ENCODE peak calls at places on chromosomes 3 and 15, in nine cellular contexts. A is right cardiac atrium; W is body of pancreas; L is CD8-positive, alpha-beta memory T cell; T is kidney; R is adrenal gland; Q is esophagus muscularis mucosa; V is CD4-positive, CD25-positive, alpha-beta regulatory T cell; M is heart left ventricle. K is an unnamed sample.

GRCh38 chr3:69671082-69671952 is 67.9 kb upstream of the MITF start:
- DNase-seq in V (no peak), Q (no peak), M (peak; percentile 29), L (no peak), W (no peak), T (no peak), A (peak; percentile 38), R (no peak), K (no peak)

GRCh38 chr3:41768363-41768762 is 193.5 kb downstream of the ULK4 start:
- DNase-seq in M (no peak), Q (no peak), V (no peak), L (no peak), A (no peak), R (no peak), W (no peak), T (no peak), K (no peak)

GRCh38 chr15:90664650-90665287 is 52.4 kb upstream of the BLM start:
- DNase-seq in Q (no peak), L (no peak), A (peak; percentile 82), R (peak; percentile 52), M (peak; percentile 73), T (peak; percentile 86), W (peak; percentile 44), V (no peak), K (no peak)

GRCh38 chr3:81497565-81497964 is 263.9 kb downstream of the GBE1 start:
- DNase-seq in V (no peak), R (no peak), Q (no peak), W (no peak), A (no peak), T (no peak), M (no peak), L (no peak), K (no peak)

GRCh38 chr15:47577476-47577875 is 139.8 kb upstream of the SEMA6D start:
- DNase-seq in Q (no peak), W (no peak), R (no peak), V (no peak), A (peak; percentile 20), L (no peak), M (no peak), T (no peak), K (no peak)

GRCh38 chr3:59496250-59496649 is 446.4 kb upstream of the CFAP20DC start:
- DNase-seq in A (no peak), T (no peak), V (no peak), M (no peak), W (no peak), L (no peak), R (no peak), Q (no peak), K (no peak)

GRCh38 chr15:43939070-43939469 is 112.3 kb downstream of the WDR76 start:
- DNase-seq in A (no peak), V (no peak), M (no peak), W (no peak), L (no peak), T (no peak), Q (peak; percentile 47), R (no peak), K (no peak)

GRCh38 chr3:9732753-9733115 is 1.2 kb downstream of the BRPF1 start:
- DNase-seq in R (no peak), V (no peak), M (no peak), L (no peak), Q (no peak), W (peak; percentile 20), A (no peak), T (no peak), K (no peak)

GRCh38 chr15:60970246-60971170 is 258.6 kb downstream of the RORA start:
- DNase-seq in A (no peak), T (no peak), V (no peak), W (no peak), M (no peak), Q (peak; percentile 89), L (no peak), R (no peak), K (no peak)

GRCh38 chr3:71893120-71893519 is 108.2 kb upstream of the PROK2 start:
- DNase-seq in Q (no peak), V (no peak), W (peak; percentile 15), L (no peak), A (no peak), R (no peak), T (no peak), M (no peak), K (no peak)

GRCh38 chr15:78536134-78536533 is 4.1 kb upstream of the PSMA4 start:
- DNase-seq in L (no peak), M (no peak), Q (no peak), W (no peak), V (no peak), R (no peak), T (no peak), A (no peak), K (no peak)

GRCh38 chr15:57479005-57479404 is 102.7 kb downstream of the CGNL1 start:
- DNase-seq in W (peak; percentile 52), T (no peak), L (no peak), M (no peak), V (no peak), R (no peak), Q (no peak), A (no peak), K (no peak)

GRCh38 chr3:113194747-113195400 is 16.5 kb upstream of the BOC start:
- DNase-seq in T (no peak), L (no peak), M (no peak), A (no peak), V (no peak), R (no peak), Q (no peak), W (no peak), K (no peak)

GRCh38 chr3:178597388-178597787 is 61.2 kb downstream of the KCNMB2 start:
- DNase-seq in L (no peak), V (no peak), A (no peak), R (no peak), W (no peak), T (no peak), Q (no peak), M (no peak), K (no peak)

GRCh38 chr3:121431717-121432517 is 113.9 kb downstream of the POLQ start:
- DNase-seq in W (peak; percentile 14), T (no peak), A (no peak), M (no peak), V (peak; percentile 74), R (no peak), Q (no peak), L (peak; percentile 27), K (no peak)

GRCh38 chr3:131033480-131034080 is 6.9 kb downstream of the NEK11 start:
- DNase-seq in Q (no peak), V (peak; percentile 60), W (no peak), R (no peak), A (no peak), L (no peak), T (no peak), M (no peak), K (no peak)

GRCh38 chr3:113557374-113557773 is 25.0 kb downstream of the SIDT1 start:
- DNase-seq in A (no peak), T (no peak), R (no peak), Q (no peak), V (no peak), W (no peak), L (no peak), M (no peak), K (no peak)

GRCh38 chr3:182725372-182726251 is 67.7 kb upstream of the ATP11B start:
- DNase-seq in L (no peak), R (no peak), M (no peak), T (no peak), Q (no peak), V (no peak), A (no peak), W (no peak), K (no peak)

DNA sequence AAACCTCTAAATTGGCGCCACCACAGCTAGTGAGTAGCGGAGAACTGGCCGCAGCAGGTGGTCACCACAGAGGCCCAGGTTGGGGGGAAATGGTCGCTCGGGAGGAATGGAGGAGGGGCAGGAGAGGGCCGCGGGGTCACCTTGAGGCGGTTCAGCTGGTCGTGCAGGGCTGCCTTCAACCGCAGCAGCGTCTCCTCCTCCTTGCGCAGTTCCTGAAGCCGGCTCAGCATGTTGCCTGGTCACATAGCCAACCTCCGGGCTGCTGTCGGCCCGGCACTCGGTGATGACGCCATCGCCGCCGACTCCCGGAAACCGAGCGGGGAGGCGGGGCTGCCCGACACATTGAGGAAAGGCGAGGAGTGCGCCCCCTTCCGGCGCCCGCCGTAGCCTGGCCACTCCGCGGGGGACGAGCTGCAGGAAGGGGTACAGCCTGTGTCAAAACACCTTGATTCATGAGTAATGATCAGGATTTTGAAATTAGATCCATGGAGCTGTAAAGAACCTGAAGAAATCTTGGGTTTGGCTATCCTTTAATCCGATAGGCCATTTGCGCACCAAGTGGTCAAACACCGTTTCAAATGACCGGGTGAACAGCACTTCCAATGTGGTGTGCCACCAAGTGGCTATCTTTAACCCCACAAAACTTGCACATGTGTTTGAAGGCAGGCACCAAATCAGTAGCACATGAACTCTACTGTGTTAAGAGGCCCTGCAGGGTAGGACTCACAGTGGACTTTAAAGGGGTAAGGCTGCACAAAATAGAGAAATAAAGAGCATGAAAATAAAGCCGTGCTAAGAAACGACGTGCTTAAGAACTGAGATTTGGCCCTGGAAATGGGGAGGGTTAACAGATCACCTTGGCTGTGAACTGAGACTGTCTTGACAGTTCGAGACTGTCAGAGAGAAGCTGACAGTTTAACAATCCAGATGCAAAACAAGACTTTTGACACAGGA is at the start of gene SNAPC5:
- DNase-seq in A (peak; percentile 98), V (peak; percentile 96), L (peak; percentile 97), T (peak; percentile 98), M (peak; percentile 98), R (peak; percentile 96), W (peak; percentile 98), Q (peak; percentile 99), K (peak; percentile 95)
- H3K4me3 ChIP-seq in A (peak within 1 kb of the TSS; percentile 81), V (peak within 1 kb of the TSS; percentile 96), L (peak within 1 kb of the TSS; percentile 99), T (peak within 1 kb of the TSS; percentile 93), M (peak within 1 kb of the TSS; percentile 88), R (peak within 1 kb of the TSS; percentile 67), W (peak within 1 kb of the TSS; percentile 50), Q (peak within 1 kb of the TSS; percentile 89), K (peak within 1 kb of the TSS; percentile 84)

GRCh38 chr3:64203216-64203615 is 22.1 kb downstream of the PRICKLE2 start:
- DNase-seq in R (no peak), L (no peak), T (no peak), M (no peak), W (no peak), Q (no peak), V (no peak), A (no peak), K (no peak)
- H3K27ac ChIP-seq in R (no peak overlapping the region), L (no peak overlapping the region), T (no peak overlapping the region), M (no peak overlapping the region), W (no peak overlapping the region), Q (peak overlapping the region; percentile 85), V (no peak overlapping the region), A (no peak overlapping the region), K (no peak overlapping the region)

GRCh38 chr3:129352650-129353588 is 74.2 kb downstream of the HMCES start:
- DNase-seq in L (no peak), M (no peak), Q (no peak), T (no peak), R (peak; percentile 32), A (no peak), V (no peak), W (no peak), K (no peak)
- H3K4me3 ChIP-seq in L (no peak overlapping the region), M (no peak overlapping the region), Q (no peak overlapping the region), T (no peak overlapping the region), R (no peak overlapping the region), A (no peak overlapping the region), V (no peak overlapping the region), W (no peak overlapping the region), K (no peak overlapping the region)

DNA sequence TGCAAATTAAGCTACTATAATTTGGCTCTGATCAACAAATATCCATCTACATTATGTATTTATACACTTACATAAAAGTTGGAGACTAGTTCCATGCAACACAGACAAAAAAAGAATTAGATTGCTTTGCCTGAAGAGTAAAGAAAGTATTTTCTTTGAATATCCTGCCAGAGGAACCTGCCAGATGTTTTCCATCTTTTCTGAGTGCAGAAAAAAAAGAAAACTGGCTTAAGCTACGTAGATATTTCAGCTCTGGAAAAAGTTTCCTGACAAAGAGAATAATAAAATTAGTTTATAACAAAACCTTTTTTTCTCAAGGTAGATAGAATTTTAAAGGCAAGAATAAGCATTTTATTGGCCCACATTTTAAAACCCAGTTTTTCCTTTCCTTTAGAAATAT is 607.4 kb upstream of the NAALADL2 start:
- DNase-seq in V (no peak), A (no peak), Q (no peak), M (no peak), W (no peak), T (no peak), L (no peak), R (no peak), K (no peak)
- H3K27ac ChIP-seq in V (no peak overlapping the region), A (no peak overlapping the region), Q (no peak overlapping the region), M (no peak overlapping the region), W (no peak overlapping the region), T (no peak overlapping the region), L (no peak overlapping the region), R (no peak overlapping the region), K (no peak overlapping the region)